ENCODE peak calls at places on chromosomes 1 and 21, in nine cellular contexts. M, R, S, F, U, A, O, E and Z are unnamed samples.

GRCh38 chr1:229170778-229171505 is 100.0 kb upstream of the RAB4A start:
- DNase-seq in M (no peak), R (no peak), S (no peak), F (no peak), U (no peak), A (no peak), O (no peak), E (no peak), Z (no peak)

GRCh38 chr21:46049890-46050650 is 47.8 kb upstream of the COL6A2 start:
- DNase-seq in M (no peak), R (no peak), S (no peak), F (no peak), U (no peak), A (no peak), O (no peak), E (no peak), Z (no peak)

GRCh38 chr1:2213576-2214505 is 14.3 kb upstream of the SKI start:
- DNase-seq in M (peak; percentile 73), R (no peak), S (peak; percentile 86), F (no peak), U (no peak), A (no peak), O (peak; percentile 87), E (peak; percentile 90), Z (no peak)

GRCh38 chr1:233613252-233614172 is at the start of gene KCNK1:
- DNase-seq in M (peak; percentile 86), R (no peak), S (peak; percentile 51), F (no peak), U (peak; percentile 76), A (peak; percentile 91), O (peak; percentile 67), E (peak; percentile 32), Z (peak; percentile 77)

GRCh38 chr21:45054162-45054926 is 20.0 kb upstream of the ADARB1 start:
- DNase-seq in M (no peak), R (no peak), S (no peak), F (no peak), U (no peak), A (no peak), O (no peak), E (no peak), Z (no peak)

GRCh38 chr1:55720243-55720642 is 505.1 kb upstream of the USP24 start:
- DNase-seq in M (peak; percentile 61), R (no peak), S (peak; percentile 55), F (no peak), U (no peak), A (no peak), O (no peak), E (no peak), Z (no peak)

GRCh38 chr1:203547771-203548421 is 53.9 kb downstream of the OPTC start:
- DNase-seq in M (no peak), R (no peak), S (no peak), F (no peak), U (no peak), A (no peak), O (no peak), E (no peak), Z (no peak)

GRCh38 chr1:40786171-40786994 is 2.8 kb downstream of the KCNQ4 start:
- DNase-seq in M (no peak), R (no peak), S (no peak), F (no peak), U (no peak), A (no peak), O (peak; percentile 51), E (no peak), Z (no peak)

GRCh38 chr1:67831850-67832513 is 1.3 kb downstream of the GNG12 start:
- DNase-seq in M (peak; percentile 80), R (no peak), S (peak; percentile 43), F (peak; percentile 24), U (peak; percentile 49), A (peak; percentile 47), O (peak; percentile 79), E (peak; percentile 50), Z (peak; percentile 62)

GRCh38 chr1:189962171-189962570 is 515.5 kb downstream of the BRINP3 start:
- DNase-seq in M (no peak), R (no peak), S (no peak), F (no peak), U (peak; percentile 76), A (no peak), O (no peak), E (no peak), Z (no peak)

GRCh38 chr1:234611799-234612351 is 1.9 kb upstream of the IRF2BP2 start:
- DNase-seq in M (peak; percentile 82), R (no peak), S (peak; percentile 38), F (peak; percentile 60), U (no peak), A (no peak), O (peak; percentile 72), E (peak; percentile 45), Z (no peak)

GRCh38 chr1:94260635-94261387 is 23.4 kb upstream of the ARHGAP29 start:
- DNase-seq in M (no peak), R (no peak), S (no peak), F (no peak), U (no peak), A (no peak), O (no peak), E (no peak), Z (no peak)

GRCh38 chr1:115476616-115477015 is 138.6 kb upstream of the NGF start:
- DNase-seq in M (no peak), R (no peak), S (no peak), F (peak; percentile 9), U (no peak), A (no peak), O (no peak), E (no peak), Z (no peak)

DNA sequence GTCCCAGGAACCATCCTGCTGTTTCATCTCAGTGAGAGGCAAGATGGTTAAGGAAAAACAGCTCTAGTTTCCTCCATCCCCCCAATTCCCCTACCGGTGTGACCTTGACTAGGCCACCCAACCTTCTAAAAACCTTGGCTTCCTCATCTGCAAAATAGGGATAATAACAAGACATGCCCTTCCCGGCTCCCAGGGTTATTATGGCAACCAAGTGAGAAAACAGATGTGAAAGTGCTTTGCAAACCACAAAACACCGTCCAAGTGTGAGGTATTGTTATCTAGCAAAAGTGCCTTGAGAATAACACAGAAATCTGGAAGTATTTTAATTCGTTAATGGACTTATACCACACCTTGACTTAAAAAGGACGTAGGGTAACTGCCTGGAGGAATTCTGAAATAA is 62.7 kb downstream of the ITPKB start:
- DNase-seq in M (no peak), R (no peak), S (no peak), F (no peak), U (no peak), A (no peak), O (no peak), E (no peak), Z (no peak)
- H3K4me3 ChIP-seq in M (no peak overlapping the region), R (no peak overlapping the region), S (peak overlapping the region; percentile 37), F (no peak overlapping the region), U (no peak overlapping the region), A (no peak overlapping the region), O (no peak overlapping the region), E (no peak overlapping the region), Z (no peak overlapping the region)

GRCh38 chr1:32991386-32991785 is 26.8 kb upstream of the RNF19B start:
- DNase-seq in M (no peak), R (no peak), S (no peak), F (no peak), U (no peak), A (no peak), O (no peak), E (no peak), Z (no peak)

GRCh38 chr1:32991819-32992488 is 27.3 kb upstream of the RNF19B start:
- DNase-seq in M (no peak), R (no peak), S (no peak), F (peak; percentile 35), U (no peak), A (no peak), O (no peak), E (no peak), Z (no peak)

GRCh38 chr1:32993215-32993566 is 28.6 kb upstream of the RNF19B start:
- DNase-seq in M (no peak), R (no peak), S (no peak), F (peak; percentile 76), U (no peak), A (no peak), O (no peak), E (no peak), Z (no peak)

GRCh38 chr1:32990887-32991286 is 26.3 kb upstream of the RNF19B start:
- DNase-seq in M (no peak), R (no peak), S (no peak), F (no peak), U (no peak), A (no peak), O (no peak), E (no peak), Z (no peak)

DNA sequence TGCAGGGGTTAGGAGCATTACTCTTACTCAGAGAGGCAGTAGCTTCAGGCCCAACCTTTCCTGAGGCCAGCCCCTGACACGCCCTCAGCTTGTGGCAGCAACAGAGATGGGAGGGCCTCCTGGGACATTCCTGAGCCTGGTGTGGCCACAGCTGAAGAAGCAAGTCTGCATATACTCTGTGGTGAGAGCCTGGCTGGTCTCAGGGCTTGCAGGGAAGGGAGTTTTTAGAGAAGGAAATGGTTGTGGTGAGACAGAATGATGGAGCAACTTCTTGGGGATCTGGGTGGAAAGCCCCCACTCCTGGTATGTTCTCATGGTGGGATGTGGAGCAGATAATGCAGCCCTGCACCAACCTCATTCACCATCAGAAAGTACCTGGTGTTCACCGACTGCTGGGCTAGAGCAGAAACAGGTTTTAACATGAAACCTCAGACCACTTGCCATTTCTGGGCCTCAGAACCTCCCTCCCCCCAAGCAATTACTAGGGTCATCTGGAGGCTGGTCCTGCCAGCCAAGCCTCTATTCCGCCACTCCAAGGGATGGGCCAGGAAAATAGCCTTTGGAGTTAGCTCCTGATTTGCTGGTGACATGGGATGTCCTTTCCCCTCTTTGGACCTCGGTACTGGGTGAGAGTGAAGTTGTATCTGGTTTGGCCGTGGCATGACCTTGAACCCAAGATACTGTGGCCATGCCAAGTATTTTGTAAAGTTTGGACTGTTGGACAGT is 28.0 kb upstream of the RNF19B start:
- DNase-seq in M (peak; percentile 92), R (peak; percentile 88), S (peak; percentile 76), F (peak; percentile 99), U (peak; percentile 94), A (peak; percentile 82), O (peak; percentile 85), E (peak; percentile 74), Z (peak; percentile 95)
- TF ChIP-seq CTCF in M (no peak), R (no peak), S (no peak), F (no peak), U (no peak), A (no peak), O (no peak), E (no peak), Z (no peak)

GRCh38 chr1:100720751-100721150 is 1.2 kb downstream of the VCAM1 start:
- DNase-seq in M (no peak), R (no peak), S (no peak), F (no peak), U (no peak), A (no peak), O (no peak), E (no peak), Z (no peak)
- H3K4me3 ChIP-seq in M (no peak overlapping the region), R (no peak overlapping the region), S (peak overlapping the region; percentile 49), F (no peak overlapping the region), U (peak overlapping the region; percentile 19), A (no peak overlapping the region), O (peak overlapping the region; percentile 55), E (peak overlapping the region; percentile 52), Z (no peak overlapping the region)

DNA sequence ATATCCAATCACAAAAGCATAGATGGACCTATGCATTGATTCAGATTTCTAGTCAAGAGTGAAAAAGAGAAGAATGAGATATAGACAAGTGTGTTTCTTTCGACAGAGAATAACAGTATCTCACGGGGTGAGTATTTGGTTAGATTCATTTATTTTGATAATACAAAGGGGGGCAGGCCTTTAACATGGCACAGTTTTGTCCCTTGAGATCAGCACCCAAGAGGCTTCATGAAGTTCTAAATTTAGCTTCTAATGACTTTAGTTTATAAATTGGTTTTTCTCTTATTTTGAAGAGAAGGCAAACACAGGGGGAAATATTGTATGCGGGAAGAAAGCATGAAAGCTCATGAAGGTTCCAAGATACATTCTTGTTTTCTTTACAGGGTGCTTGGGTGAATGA is at the start of gene OR1C1:
- DNase-seq in M (no peak), R (no peak), S (no peak), F (no peak), U (no peak), A (no peak), O (no peak), E (no peak), Z (no peak)
- TF ChIP-seq CTCF in M (no peak), R (no peak), S (no peak), F (no peak), U (no peak), A (no peak), O (no peak), E (no peak), Z (no peak)